ENCODE peak calls at places on chromosomes 5 and 9, in five cellular contexts. M, A, C, F and K are unnamed samples.

GRCh38 chr9:102507044-102507687 is 488.0 kb upstream of the CYLC2 start:
- DNase-seq in M (no peak), A (no peak), C (no peak), F (no peak), K (no peak)

GRCh38 chr9:13478235-13478634 is 198.7 kb upstream of the MPDZ start:
- DNase-seq in M (no peak), A (no peak), C (peak; percentile 5), F (no peak), K (no peak)

GRCh38 chr9:119291554-119291953 is 77.7 kb downstream of the BRINP1 start:
- DNase-seq in M (no peak), A (no peak), C (no peak), F (no peak), K (no peak)

GRCh38 chr9:8877753-8878494 is 1078.3 kb upstream of the DMAC1 start:
- DNase-seq in M (no peak), A (no peak), C (no peak), F (no peak), K (no peak)

GRCh38 chr9:96242829-96243228 is 59.1 kb downstream of the HSD17B3 start:
- DNase-seq in M (peak; percentile 41), A (no peak), C (no peak), F (no peak), K (no peak)

GRCh38 chr9:93968451-93969327 is 13.5 kb upstream of the BARX1 start:
- DNase-seq in M (no peak), A (peak; percentile 45), C (no peak), F (no peak), K (peak; percentile 6)

GRCh38 chr5:157744055-157745011 is 821 bp downstream of the LSM11 start:
- DNase-seq in M (no peak), A (no peak), C (no peak), F (no peak), K (peak; percentile 52)

GRCh38 chr9:95852059-95853032 is 23.1 kb upstream of the ERCC6L2 start:
- DNase-seq in M (no peak), A (peak; percentile 29), C (no peak), F (no peak), K (peak; percentile 75)

GRCh38 chr9:93684806-93685553 is 108.6 kb downstream of the PHF2 start:
- DNase-seq in M (peak; percentile 2), A (no peak), C (no peak), F (no peak), K (no peak)

GRCh38 chr9:19938990-19939736 is 150.3 kb upstream of the SLC24A2 start:
- DNase-seq in M (no peak), A (no peak), C (no peak), F (no peak), K (no peak)

GRCh38 chr5:75663621-75664285 is 52.5 kb downstream of the ANKDD1B start:
- DNase-seq in M (no peak), A (no peak), C (no peak), F (no peak), K (no peak)

GRCh38 chr5:132233811-132234683 is 6.4 kb upstream of the P4HA2 start:
- DNase-seq in M (no peak), A (no peak), C (no peak), F (no peak), K (no peak)

GRCh38 chr9:93321220-93321610 is 130.3 kb upstream of the FAM120A start:
- DNase-seq in M (no peak), A (no peak), C (no peak), F (no peak), K (no peak)

GRCh38 chr5:137761560-137761959 is 7.4 kb upstream of the HNRNPA0 start:
- DNase-seq in M (no peak), A (no peak), C (no peak), F (no peak), K (no peak)

GRCh38 chr5:110880413-110880812 is 141.6 kb downstream of the SLC25A46 start:
- DNase-seq in M (no peak), A (peak; percentile 79), C (peak; percentile 92), F (no peak), K (no peak)

GRCh38 chr9:129102791-129103594 is 7.6 kb downstream of the CRAT start:
- DNase-seq in M (peak; percentile 32), A (peak; percentile 44), C (no peak), F (no peak), K (peak; percentile 76)

GRCh38 chr9:28688172-28688571 is 1114.9 kb upstream of the C9orf72 start:
- DNase-seq in M (no peak), A (no peak), C (no peak), F (no peak), K (no peak)

GRCh38 chr9:92671323-92671722 is 1.4 kb upstream of the IPPK start:
- DNase-seq in M (peak; percentile 41), A (peak; percentile 81), C (no peak), F (no peak), K (no peak)

GRCh38 chr9:31393240-31393639 is 991.2 kb upstream of the ACO1 start:
- DNase-seq in M (no peak), A (no peak), C (no peak), F (no peak), K (no peak)

GRCh38 chr5:38756068-38756467 is 89.7 kb upstream of the OSMR start:
- DNase-seq in M (no peak), A (no peak), C (no peak), F (no peak), K (no peak)

GRCh38 chr5:133738271-133738670 is 125.9 kb upstream of the FSTL4 start:
- DNase-seq in M (no peak), A (no peak), C (no peak), F (no peak), K (no peak)

GRCh38 chr5:164672931-164673694 is 1167.7 kb downstream of the MAT2B start:
- DNase-seq in M (no peak), A (no peak), C (no peak), F (no peak), K (no peak)

GRCh38 chr5:54881286-54882005 is 103.9 kb downstream of the ESM1 start:
- DNase-seq in M (no peak), A (no peak), C (no peak), F (no peak), K (no peak)

GRCh38 chr5:59548807-59549357 is 344.6 kb downstream of the PDE4D start:
- DNase-seq in M (no peak), A (no peak), C (no peak), F (no peak), K (no peak)

GRCh38 chr5:122943050-122943698 is 93.4 kb downstream of the PPIC start:
- DNase-seq in M (no peak), A (no peak), C (no peak), F (no peak), K (no peak)

GRCh38 chr5:592158-592557 is 20.0 kb upstream of the CEP72 start:
- DNase-seq in M (no peak), A (no peak), C (no peak), F (no peak), K (no peak)

GRCh38 chr9:128902351-128903078 is 18.3 kb upstream of the PHYHD1 start:
- DNase-seq in M (no peak), A (no peak), C (no peak), F (peak; percentile 95), K (peak; percentile 81)

GRCh38 chr5:14568333-14568732 is 13.3 kb upstream of the OTULINL start:
- DNase-seq in M (no peak), A (no peak), C (no peak), F (no peak), K (no peak)

GRCh38 chr9:10678790-10679189 is 66.0 kb upstream of the PTPRD start:
- DNase-seq in M (no peak), A (peak; percentile 75), C (no peak), F (no peak), K (no peak)

GRCh38 chr5:93883459-93883858 is 142.1 kb upstream of the POU5F2 start:
- DNase-seq in M (no peak), A (no peak), C (no peak), F (no peak), K (no peak)

GRCh38 chr5:150320048-150320555 is 17.4 kb upstream of the ARSI start:
- DNase-seq in M (peak; percentile 50), A (peak; percentile 69), C (peak; percentile 84), F (peak; percentile 20), K (no peak)

GRCh38 chr9:16312116-16312515 is 558.4 kb downstream of the BNC2 start:
- DNase-seq in M (no peak), A (no peak), C (peak; percentile 61), F (no peak), K (no peak)

GRCh38 chr9:88189371-88189770 is 51.1 kb upstream of the SPATA31C2 start:
- DNase-seq in M (no peak), A (no peak), C (no peak), F (no peak), K (no peak)

GRCh38 chr9:88187631-88188030 is 49.4 kb upstream of the SPATA31C2 start:
- DNase-seq in M (no peak), A (no peak), C (peak; percentile 39), F (no peak), K (no peak)

GRCh38 chr9:88193766-88194165 is 55.5 kb upstream of the SPATA31C2 start:
- DNase-seq in M (no peak), A (no peak), C (no peak), F (no peak), K (no peak)

GRCh38 chr9:88186495-88187110 is 48.3 kb upstream of the SPATA31C2 start:
- DNase-seq in M (no peak), A (no peak), C (no peak), F (no peak), K (no peak)

GRCh38 chr9:88191451-88191850 is 53.2 kb upstream of the SPATA31C2 start:
- DNase-seq in M (no peak), A (no peak), C (no peak), F (no peak), K (no peak)
- TF ChIP-seq CTCF in M (no peak), A (no peak), C (no peak), F (no peak), K (no peak)

GRCh38 chr9:133992780-133993634 is 883 bp upstream of the VAV2 start:
- DNase-seq in M (peak; percentile 47), A (peak; percentile 80), C (peak; percentile 76), F (peak; percentile 85), K (peak; percentile 92)
- TF ChIP-seq CTCF in M (peak; percentile 43), A (peak; percentile 60), C (peak; percentile 45), F (peak; percentile 54), K (peak; percentile 67)

GRCh38 chr5:174402224-174402812 is 322.1 kb upstream of the MSX2 start:
- DNase-seq in M (no peak), A (no peak), C (no peak), F (no peak), K (no peak)
- TF ChIP-seq CTCF in M (no peak), A (no peak), C (no peak), F (no peak), K (no peak)

DNA sequence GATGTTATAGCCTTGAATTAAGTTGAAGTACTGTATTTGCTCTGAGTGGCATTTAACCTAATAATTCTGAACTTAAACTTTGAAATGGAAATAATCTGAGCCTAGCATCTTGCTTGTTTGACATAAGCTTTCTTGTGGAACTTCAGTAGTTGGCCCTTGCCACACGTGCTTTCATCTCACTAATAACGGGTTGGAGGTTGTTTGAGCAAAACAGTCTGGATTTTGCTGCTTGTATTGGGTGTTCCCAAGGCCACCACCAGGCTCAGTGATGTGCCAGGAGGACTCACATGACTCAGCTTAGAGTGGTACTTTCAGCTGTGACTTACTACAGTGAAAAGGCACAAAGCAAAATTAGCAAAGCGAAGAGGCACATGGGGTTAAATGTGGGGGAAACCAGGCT is 35.7 kb downstream of the SECISBP2 start:
- DNase-seq in M (no peak), A (no peak), C (no peak), F (no peak), K (no peak)
- TF ChIP-seq CTCF in M (no peak), A (peak; percentile 25), C (no peak), F (no peak), K (no peak)

GRCh38 chr5:179495906-179496455 is 54.4 kb upstream of the RUFY1 start:
- DNase-seq in M (no peak), A (no peak), C (no peak), F (no peak), K (no peak)
- TF ChIP-seq CTCF in M (no peak), A (no peak), C (no peak), F (no peak), K (peak; percentile 29)

GRCh38 chr9:5714501-5715401 is 85.8 kb downstream of the RIC1 start:
- DNase-seq in M (no peak), A (peak; percentile 6), C (no peak), F (no peak), K (no peak)
- TF ChIP-seq CTCF in M (no peak), A (peak; percentile 51), C (peak; percentile 24), F (peak; percentile 29), K (peak; percentile 26)